ENCODE peak calls at places on chromosomes 13 and 19, in ten cellular contexts. U is osteoblast; Y is stimulated activated naive CD8-positive, alpha-beta T cell treated with anti-CD3 and anti-CD28 coated beads, Interleukin-15, Interleukin-2, amounts not matched to agents 100 U/mL and 50 U/mL, for 24 hours; G is lung microvascular endothelial cell; J is kidney; Z is omental fat pad; X is right atrium auricular region; F is effector CD4-positive, alpha-beta T cell; L is iPS-NIHi11; H is left ventricle myocardium inferior. K is an unnamed sample.

GRCh38 chr19:15779756-15780476 is 7.5 kb upstream of the OR10H5 start:
- DNase-seq in U (peak), Y (no peak), G (peak), J (peak), Z (no peak), X (peak), F (no peak), L (no peak), H (peak), K (no peak)

GRCh38 chr19:18282021-18282787 is 782 bp upstream of the JUND start:
- DNase-seq in U (no peak), Y (peak), G (no peak), J (peak), Z (peak), X (peak), F (no peak), L (no peak), H (no peak), K (peak)

GRCh38 chr19:47663435-47663910 is 49.7 kb upstream of the EHD2 start:
- DNase-seq in U (peak), Y (no peak), G (no peak), J (no peak), Z (no peak), X (no peak), F (no peak), L (no peak), H (no peak), K (no peak)

GRCh38 chr13:98909016-98909415 is 68.8 kb downstream of the DOCK9 start:
- DNase-seq in U (no peak), Y (no peak), G (no peak), J (no peak), Z (no peak), X (no peak), F (no peak), L (no peak), H (no peak), K (peak)

GRCh38 chr13:31629085-31629785 is 110.1 kb upstream of the RXFP2 start:
- DNase-seq in U (no peak), Y (no peak), G (peak), J (peak), Z (no peak), X (no peak), F (no peak), L (no peak), H (no peak), K (peak)

GRCh38 chr13:113576597-113576996 is 8.0 kb upstream of the TFDP1 start:
- DNase-seq in U (no peak), Y (no peak), G (no peak), J (no peak), Z (no peak), X (no peak), F (no peak), L (no peak), H (no peak), K (no peak)

GRCh38 chr13:23510979-23511735 is 59.1 kb upstream of the TNFRSF19 start:
- DNase-seq in U (no peak), Y (no peak), G (peak), J (no peak), Z (no peak), X (no peak), F (no peak), L (peak), H (no peak), K (peak)

GRCh38 chr19:51081476-51081875 is 1.2 kb downstream of the KLK14 start:
- DNase-seq in U (peak), Y (no peak), G (no peak), J (peak), Z (no peak), X (no peak), F (no peak), L (no peak), H (no peak), K (no peak)

GRCh38 chr19:11196406-11197287 is 698 bp downstream of the KANK2 start:
- DNase-seq in U (peak), Y (no peak), G (peak), J (peak), Z (no peak), X (no peak), F (no peak), L (peak), H (peak), K (peak)

GRCh38 chr13:75800545-75800944 is 164.4 kb downstream of the LMO7 start:
- DNase-seq in U (no peak), Y (no peak), G (no peak), J (no peak), Z (no peak), X (no peak), F (no peak), L (no peak), H (no peak), K (no peak)